ENCODE peak calls at places on chromosome 14, in seven cellular contexts. One of them, this sample, is unnamed.

GRCh38 chr14:55562135-55562534 is 17.9 kb upstream of the KTN1 start:
- DNase-seq in OCI-LY7: no peak
- DNase-seq in NCI-H1417 treated with DMSO at 0.1 percent for 48 hours: no peak
- DNase-seq in HL-60: no peak
- DNase-seq in kidney epithelial cell: no peak
- DNase-seq in stimulated activated CD4-positive, alpha-beta T cell treated with anti-CD3 and anti-CD28 coated beads, Interleukin-2, amount 100 ng/mL, for 4 hours: no peak
- DNase-seq in T47D: no peak
- DNase-seq in this sample: no peak

GRCh38 chr14:95291859-95292542 is 27.7 kb downstream of the CLMN start:
- DNase-seq in OCI-LY7: peak
- DNase-seq in NCI-H1417 treated with DMSO at 0.1 percent for 48 hours: no peak
- DNase-seq in HL-60: peak
- DNase-seq in kidney epithelial cell: no peak
- DNase-seq in stimulated activated CD4-positive, alpha-beta T cell treated with anti-CD3 and anti-CD28 coated beads, Interleukin-2, amount 100 ng/mL, for 4 hours: peak
- DNase-seq in T47D: peak
- DNase-seq in this sample: peak

GRCh38 chr14:92647499-92648279 is 100.7 kb downstream of the LGMN start:
- DNase-seq in OCI-LY7: no peak
- DNase-seq in NCI-H1417 treated with DMSO at 0.1 percent for 48 hours: no peak
- DNase-seq in HL-60: peak
- DNase-seq in kidney epithelial cell: no peak
- DNase-seq in stimulated activated CD4-positive, alpha-beta T cell treated with anti-CD3 and anti-CD28 coated beads, Interleukin-2, amount 100 ng/mL, for 4 hours: no peak
- DNase-seq in T47D: no peak
- DNase-seq in this sample: no peak

GRCh38 chr14:91755560-91755959 is 23.7 kb upstream of the CATSPERB start:
- DNase-seq in OCI-LY7: no peak
- DNase-seq in NCI-H1417 treated with DMSO at 0.1 percent for 48 hours: no peak
- DNase-seq in HL-60: no peak
- DNase-seq in kidney epithelial cell: peak
- DNase-seq in stimulated activated CD4-positive, alpha-beta T cell treated with anti-CD3 and anti-CD28 coated beads, Interleukin-2, amount 100 ng/mL, for 4 hours: no peak
- DNase-seq in T47D: peak
- DNase-seq in this sample: peak

GRCh38 chr14:38282941-38283340 is 27.0 kb upstream of the CLEC14A start:
- DNase-seq in OCI-LY7: no peak
- DNase-seq in NCI-H1417 treated with DMSO at 0.1 percent for 48 hours: no peak
- DNase-seq in HL-60: no peak
- DNase-seq in kidney epithelial cell: no peak
- DNase-seq in stimulated activated CD4-positive, alpha-beta T cell treated with anti-CD3 and anti-CD28 coated beads, Interleukin-2, amount 100 ng/mL, for 4 hours: no peak
- DNase-seq in T47D: no peak
- DNase-seq in this sample: no peak

GRCh38 chr14:66240112-66240511 is 246.1 kb upstream of the CCDC196 start:
- DNase-seq in OCI-LY7: no peak
- DNase-seq in NCI-H1417 treated with DMSO at 0.1 percent for 48 hours: no peak
- DNase-seq in HL-60: no peak
- DNase-seq in kidney epithelial cell: no peak
- DNase-seq in stimulated activated CD4-positive, alpha-beta T cell treated with anti-CD3 and anti-CD28 coated beads, Interleukin-2, amount 100 ng/mL, for 4 hours: no peak
- DNase-seq in T47D: no peak
- DNase-seq in this sample: no peak

GRCh38 chr14:89370781-89371180 is 46.3 kb downstream of the FOXN3 start:
- DNase-seq in OCI-LY7: no peak
- DNase-seq in NCI-H1417 treated with DMSO at 0.1 percent for 48 hours: no peak
- DNase-seq in HL-60: no peak
- DNase-seq in kidney epithelial cell: no peak
- DNase-seq in stimulated activated CD4-positive, alpha-beta T cell treated with anti-CD3 and anti-CD28 coated beads, Interleukin-2, amount 100 ng/mL, for 4 hours: no peak
- DNase-seq in T47D: no peak
- DNase-seq in this sample: no peak

GRCh38 chr14:71021347-71022014 is 114.2 kb downstream of the PCNX1 start:
- DNase-seq in OCI-LY7: no peak
- DNase-seq in NCI-H1417 treated with DMSO at 0.1 percent for 48 hours: no peak
- DNase-seq in HL-60: no peak
- DNase-seq in kidney epithelial cell: peak
- DNase-seq in stimulated activated CD4-positive, alpha-beta T cell treated with anti-CD3 and anti-CD28 coated beads, Interleukin-2, amount 100 ng/mL, for 4 hours: no peak
- DNase-seq in T47D: peak
- DNase-seq in this sample: peak

GRCh38 chr14:101008631-101009336 is 105.3 kb upstream of the RTL1 start:
- DNase-seq in OCI-LY7: no peak
- DNase-seq in NCI-H1417 treated with DMSO at 0.1 percent for 48 hours: no peak
- DNase-seq in HL-60: no peak
- DNase-seq in kidney epithelial cell: no peak
- DNase-seq in stimulated activated CD4-positive, alpha-beta T cell treated with anti-CD3 and anti-CD28 coated beads, Interleukin-2, amount 100 ng/mL, for 4 hours: no peak
- DNase-seq in T47D: no peak
- DNase-seq in this sample: no peak

GRCh38 chr14:53055003-53055402 is 98.1 kb downstream of the DDHD1 start:
- DNase-seq in OCI-LY7: peak
- DNase-seq in NCI-H1417 treated with DMSO at 0.1 percent for 48 hours: peak
- DNase-seq in HL-60: no peak
- DNase-seq in kidney epithelial cell: no peak
- DNase-seq in stimulated activated CD4-positive, alpha-beta T cell treated with anti-CD3 and anti-CD28 coated beads, Interleukin-2, amount 100 ng/mL, for 4 hours: no peak
- DNase-seq in T47D: peak
- DNase-seq in this sample: peak